ENCODE peak calls at places on chromosome 14, in seven cellular contexts. One of them, this sample, is unnamed.

GRCh38 chr14:61547186-61548121 is 147.9 kb upstream of the HIF1A start:
- DNase-seq in IMR-90: peak
- DNase-seq in trophoblast cell: peak
- DNase-seq in H1: no peak
- DNase-seq in H9: no peak
- DNase-seq in mesendoderm: peak
- DNase-seq in mesenchymal stem cell: peak
- DNase-seq in this sample: no peak

GRCh38 chr14:29521526-29522137 is 406.0 kb downstream of the PRKD1 start:
- DNase-seq in mesenchymal stem cell: no peak
- DNase-seq in H1: peak
- DNase-seq in IMR-90: peak
- DNase-seq in H9: peak
- DNase-seq in trophoblast cell: no peak
- DNase-seq in mesendoderm: peak
- DNase-seq in this sample: peak

GRCh38 chr14:103393687-103394626 is 8.7 kb downstream of the MARK3 start:
- DNase-seq in trophoblast cell: no peak
- DNase-seq in H1: no peak
- DNase-seq in H9: no peak
- DNase-seq in IMR-90: peak
- DNase-seq in mesenchymal stem cell: peak
- DNase-seq in mesendoderm: no peak
- DNase-seq in this sample: no peak

GRCh38 chr14:87901196-87901595 is 91.8 kb downstream of the GALC start:
- DNase-seq in H9: no peak
- DNase-seq in mesendoderm: no peak
- DNase-seq in trophoblast cell: no peak
- DNase-seq in H1: no peak
- DNase-seq in IMR-90: no peak
- DNase-seq in mesenchymal stem cell: no peak
- DNase-seq in this sample: no peak

GRCh38 chr14:64826845-64827244 is 52.9 kb downstream of the SPTB start:
- DNase-seq in mesenchymal stem cell: no peak
- DNase-seq in H9: no peak
- DNase-seq in mesendoderm: no peak
- DNase-seq in trophoblast cell: no peak
- DNase-seq in H1: no peak
- DNase-seq in IMR-90: no peak
- DNase-seq in this sample: no peak

GRCh38 chr14:100417466-100417865 is 94.3 kb downstream of the SLC25A47 start:
- DNase-seq in IMR-90: peak
- DNase-seq in trophoblast cell: peak
- DNase-seq in H9: peak
- DNase-seq in mesenchymal stem cell: peak
- DNase-seq in H1: peak
- DNase-seq in mesendoderm: peak
- DNase-seq in this sample: peak

GRCh38 chr14:103688906-103689902 is 26.0 kb downstream of the XRCC3 start:
- DNase-seq in H1: no peak
- DNase-seq in mesenchymal stem cell: no peak
- DNase-seq in H9: no peak
- DNase-seq in mesendoderm: no peak
- DNase-seq in IMR-90: no peak
- DNase-seq in trophoblast cell: no peak
- DNase-seq in this sample: no peak

GRCh38 chr14:75578099-75578785 is at the start of gene FLVCR2:
- DNase-seq in trophoblast cell: peak
- DNase-seq in mesenchymal stem cell: peak
- DNase-seq in IMR-90: peak
- DNase-seq in mesendoderm: peak
- DNase-seq in H9: peak
- DNase-seq in H1: peak
- DNase-seq in this sample: peak

GRCh38 chr14:92539875-92540274 is 26.3 kb downstream of the RIN3 start:
- DNase-seq in H1: no peak
- DNase-seq in H9: no peak
- DNase-seq in mesenchymal stem cell: peak
- DNase-seq in trophoblast cell: no peak
- DNase-seq in mesendoderm: no peak
- DNase-seq in IMR-90: peak
- DNase-seq in this sample: no peak

GRCh38 chr14:57502581-57503254 is 9.1 kb upstream of the CCDC198 start:
- DNase-seq in mesenchymal stem cell: no peak
- DNase-seq in H9: no peak
- DNase-seq in trophoblast cell: no peak
- DNase-seq in IMR-90: no peak
- DNase-seq in mesendoderm: no peak
- DNase-seq in H1: no peak
- DNase-seq in this sample: no peak

GRCh38 chr14:80323266-80323665 is 112.0 kb upstream of the DIO2 start:
- DNase-seq in mesendoderm: no peak
- DNase-seq in mesenchymal stem cell: no peak
- DNase-seq in IMR-90: no peak
- DNase-seq in H1: no peak
- DNase-seq in H9: no peak
- DNase-seq in trophoblast cell: no peak
- DNase-seq in this sample: no peak

GRCh38 chr14:66662374-66662773 is 154.4 kb downstream of the GPHN start:
- DNase-seq in mesendoderm: peak
- DNase-seq in H1: no peak
- DNase-seq in H9: no peak
- DNase-seq in trophoblast cell: peak
- DNase-seq in mesenchymal stem cell: peak
- DNase-seq in IMR-90: no peak
- DNase-seq in this sample: no peak

GRCh38 chr14:74462993-74463392 is 30.1 kb downstream of the NPC2 start:
- DNase-seq in trophoblast cell: no peak
- DNase-seq in H1: peak
- DNase-seq in IMR-90: no peak
- DNase-seq in mesenchymal stem cell: no peak
- DNase-seq in mesendoderm: no peak
- DNase-seq in H9: no peak
- DNase-seq in this sample: no peak

GRCh38 chr14:104657563-104658324 is 31.7 kb upstream of the INF2 start:
- DNase-seq in H9: no peak
- DNase-seq in mesenchymal stem cell: no peak
- DNase-seq in mesendoderm: no peak
- DNase-seq in trophoblast cell: no peak
- DNase-seq in H1: no peak
- DNase-seq in IMR-90: no peak
- DNase-seq in this sample: no peak

GRCh38 chr14:83566567-83566966 is 1963.4 kb upstream of the FLRT2 start:
- DNase-seq in H9: no peak
- DNase-seq in mesenchymal stem cell: peak
- DNase-seq in trophoblast cell: no peak
- DNase-seq in mesendoderm: no peak
- DNase-seq in H1: no peak
- DNase-seq in IMR-90: peak
- DNase-seq in this sample: no peak

GRCh38 chr14:60628892-60629291 is 20.4 kb downstream of the SIX1 start:
- DNase-seq in IMR-90: no peak
- DNase-seq in trophoblast cell: no peak
- DNase-seq in mesenchymal stem cell: no peak
- DNase-seq in H1: no peak
- DNase-seq in mesendoderm: no peak
- DNase-seq in H9: no peak
- DNase-seq in this sample: no peak

GRCh38 chr14:99698642-99699041 is 14.5 kb downstream of the CYP46A1 start:
- DNase-seq in IMR-90: no peak
- DNase-seq in H1: peak
- DNase-seq in mesendoderm: no peak
- DNase-seq in H9: no peak
- DNase-seq in mesenchymal stem cell: no peak
- DNase-seq in trophoblast cell: no peak
- DNase-seq in this sample: no peak

GRCh38 chr14:99803106-99803437 is 9.9 kb downstream of the EML1 start:
- DNase-seq in H1: no peak
- DNase-seq in mesenchymal stem cell: no peak
- DNase-seq in trophoblast cell: no peak
- DNase-seq in mesendoderm: no peak
- DNase-seq in IMR-90: no peak
- DNase-seq in H9: no peak
- DNase-seq in this sample: no peak

GRCh38 chr14:23557946-23558345 is 1.9 kb downstream of the THTPA start:
- DNase-seq in trophoblast cell: no peak
- DNase-seq in IMR-90: no peak
- DNase-seq in mesendoderm: no peak
- DNase-seq in H1: no peak
- DNase-seq in H9: no peak
- DNase-seq in mesenchymal stem cell: no peak
- DNase-seq in this sample: no peak
- H3K9ac ChIP-seq in trophoblast cell: no peak
- H3K9ac ChIP-seq in IMR-90: no peak
- H3K9ac ChIP-seq in mesendoderm: no peak
- H3K9ac ChIP-seq in H1: no peak
- H3K9ac ChIP-seq in H9: no peak
- H3K9ac ChIP-seq in mesenchymal stem cell: peak
- H3K9ac ChIP-seq in this sample: no peak

GRCh38 chr14:50774542-50775267 is 56.3 kb downstream of the NIN start:
- DNase-seq in mesendoderm: no peak
- DNase-seq in IMR-90: peak
- DNase-seq in mesenchymal stem cell: peak
- DNase-seq in H1: no peak
- DNase-seq in trophoblast cell: no peak
- DNase-seq in H9: no peak
- DNase-seq in this sample: no peak
- H3K18ac ChIP-seq in mesendoderm: peak
- H3K18ac ChIP-seq in IMR-90: peak
- H3K18ac ChIP-seq in mesenchymal stem cell: peak
- H3K18ac ChIP-seq in H1: no peak
- H3K18ac ChIP-seq in trophoblast cell: no peak
- H3K18ac ChIP-seq in H9: no peak
- H3K18ac ChIP-seq in this sample: no peak

DNA sequence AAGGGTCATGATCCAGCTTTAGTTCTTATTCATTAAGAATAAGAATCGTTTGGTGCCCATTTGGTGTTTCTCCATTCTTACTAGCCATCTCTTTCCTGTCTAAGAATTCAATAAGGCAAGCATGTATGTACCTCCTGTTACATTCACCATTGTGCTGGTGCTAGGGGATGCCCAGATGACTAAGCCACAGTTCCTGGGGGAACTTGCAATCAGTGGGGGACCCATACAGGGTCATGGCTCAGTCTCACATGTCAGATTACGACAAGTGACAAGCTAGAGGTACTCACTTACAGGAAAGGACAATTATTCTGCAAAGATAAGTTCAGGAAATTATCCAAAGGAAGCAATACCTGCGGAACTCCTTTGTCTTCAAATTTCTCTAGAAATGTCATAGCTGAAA is 125.4 kb downstream of the STXBP6 start:
- DNase-seq in mesendoderm: no peak
- DNase-seq in IMR-90: no peak
- DNase-seq in H9: no peak
- DNase-seq in trophoblast cell: no peak
- DNase-seq in mesenchymal stem cell: no peak
- DNase-seq in H1: no peak
- DNase-seq in this sample: no peak
- H3K9ac ChIP-seq in mesendoderm: no peak
- H3K9ac ChIP-seq in IMR-90: no peak
- H3K9ac ChIP-seq in H9: no peak
- H3K9ac ChIP-seq in trophoblast cell: no peak
- H3K9ac ChIP-seq in mesenchymal stem cell: no peak
- H3K9ac ChIP-seq in H1: no peak
- H3K9ac ChIP-seq in this sample: no peak

GRCh38 chr14:31294736-31295398 is 87.3 kb upstream of the HECTD1 start:
- DNase-seq in IMR-90: peak
- DNase-seq in mesenchymal stem cell: no peak
- DNase-seq in mesendoderm: no peak
- DNase-seq in H9: no peak
- DNase-seq in H1: no peak
- DNase-seq in trophoblast cell: no peak
- DNase-seq in this sample: no peak

GRCh38 chr14:31297112-31297511 is 89.5 kb upstream of the HECTD1 start:
- DNase-seq in trophoblast cell: no peak
- DNase-seq in IMR-90: no peak
- DNase-seq in H1: no peak
- DNase-seq in mesendoderm: no peak
- DNase-seq in H9: no peak
- DNase-seq in mesenchymal stem cell: no peak
- DNase-seq in this sample: no peak

GRCh38 chr14:31300296-31300695 is 92.7 kb upstream of the HECTD1 start:
- DNase-seq in mesenchymal stem cell: peak
- DNase-seq in H9: peak
- DNase-seq in mesendoderm: peak
- DNase-seq in trophoblast cell: no peak
- DNase-seq in IMR-90: no peak
- DNase-seq in H1: no peak
- DNase-seq in this sample: no peak

GRCh38 chr14:31300883-31301282 is 93.3 kb upstream of the HECTD1 start:
- DNase-seq in mesendoderm: no peak
- DNase-seq in H1: no peak
- DNase-seq in IMR-90: no peak
- DNase-seq in trophoblast cell: no peak
- DNase-seq in mesenchymal stem cell: no peak
- DNase-seq in H9: no peak
- DNase-seq in this sample: no peak

DNA sequence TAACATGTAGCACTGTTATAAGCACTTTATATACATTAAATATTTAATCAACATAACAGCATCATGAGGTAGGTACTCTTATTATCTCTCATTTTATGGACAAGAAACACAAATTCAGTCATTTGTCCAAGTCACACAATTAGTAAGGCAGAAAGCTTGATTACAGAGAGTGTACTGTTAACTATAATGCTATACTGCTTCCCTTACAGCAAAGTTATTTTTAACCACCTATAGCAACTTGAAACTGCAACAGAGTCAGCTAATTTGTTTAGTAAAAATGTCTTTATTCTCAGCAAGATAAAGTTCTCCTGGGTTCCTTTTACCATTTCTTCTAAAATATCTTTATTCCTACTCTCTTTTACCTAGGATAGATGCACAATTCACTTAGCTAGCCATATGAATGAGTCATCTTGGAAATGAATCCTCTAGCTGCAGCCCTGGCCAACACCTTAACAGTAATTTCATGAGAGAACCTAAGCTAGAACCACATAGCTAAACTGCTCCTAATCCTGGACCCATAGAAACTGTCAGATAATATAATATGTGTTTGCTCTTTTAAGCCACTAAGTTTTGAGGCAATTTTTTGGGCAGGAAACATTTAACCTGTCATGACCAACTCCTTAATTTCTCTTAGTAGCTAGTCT is 90.2 kb upstream of the HECTD1 start:
- DNase-seq in trophoblast cell: no peak
- DNase-seq in H1: no peak
- DNase-seq in H9: no peak
- DNase-seq in mesenchymal stem cell: no peak
- DNase-seq in mesendoderm: no peak
- DNase-seq in IMR-90: peak
- DNase-seq in this sample: no peak
- H3K18ac ChIP-seq in trophoblast cell: no peak
- H3K18ac ChIP-seq in H1: no peak
- H3K18ac ChIP-seq in H9: no peak
- H3K18ac ChIP-seq in mesenchymal stem cell: no peak
- H3K18ac ChIP-seq in mesendoderm: no peak
- H3K18ac ChIP-seq in IMR-90: no peak
- H3K18ac ChIP-seq in this sample: no peak